ENCODE peak calls at places on chromosome 20, in seven cellular contexts. One of them, this sample, is unnamed.

GRCh38 chr20:34047010-34047687 is 53.4 kb downstream of the RALY start:
- DNase-seq in neural crest cell: no peak
- DNase-seq in NCI-H1105: no peak
- DNase-seq in EL: no peak
- DNase-seq in activated naive CD4-positive, alpha-beta T cell: no peak
- DNase-seq in stimulated activated CD4-positive, alpha-beta T cell treated with anti-CD3 and anti-CD28 coated beads, Interleukin-12 subunit alpha, Interleukin-12 subunit beta, amount 100 ng/mL, for 4 hours: no peak
- DNase-seq in psoas muscle: no peak
- DNase-seq in this sample: no peak

GRCh38 chr20:59568509-59569024 is 35.8 kb upstream of the PHACTR3 start:
- DNase-seq in neural crest cell: no peak
- DNase-seq in NCI-H1105: no peak
- DNase-seq in EL: no peak
- DNase-seq in activated naive CD4-positive, alpha-beta T cell: no peak
- DNase-seq in stimulated activated CD4-positive, alpha-beta T cell treated with anti-CD3 and anti-CD28 coated beads, Interleukin-12 subunit alpha, Interleukin-12 subunit beta, amount 100 ng/mL, for 4 hours: no peak
- DNase-seq in psoas muscle: no peak
- DNase-seq in this sample: no peak

GRCh38 chr20:1489764-1490436 is 1.3 kb downstream of the SIRPB2 start:
- DNase-seq in neural crest cell: no peak
- DNase-seq in NCI-H1105: no peak
- DNase-seq in EL: no peak
- DNase-seq in activated naive CD4-positive, alpha-beta T cell: no peak
- DNase-seq in stimulated activated CD4-positive, alpha-beta T cell treated with anti-CD3 and anti-CD28 coated beads, Interleukin-12 subunit alpha, Interleukin-12 subunit beta, amount 100 ng/mL, for 4 hours: no peak
- DNase-seq in psoas muscle: no peak
- DNase-seq in this sample: no peak

GRCh38 chr20:18728165-18728866 is 85.3 kb upstream of the SCP2D1 start:
- DNase-seq in neural crest cell: no peak
- DNase-seq in NCI-H1105: no peak
- DNase-seq in EL: no peak
- DNase-seq in activated naive CD4-positive, alpha-beta T cell: no peak
- DNase-seq in stimulated activated CD4-positive, alpha-beta T cell treated with anti-CD3 and anti-CD28 coated beads, Interleukin-12 subunit alpha, Interleukin-12 subunit beta, amount 100 ng/mL, for 4 hours: no peak
- DNase-seq in psoas muscle: no peak
- DNase-seq in this sample: no peak

GRCh38 chr20:47917549-47918070 is 132.3 kb upstream of the SULF2 start:
- DNase-seq in neural crest cell: no peak
- DNase-seq in NCI-H1105: no peak
- DNase-seq in EL: no peak
- DNase-seq in activated naive CD4-positive, alpha-beta T cell: no peak
- DNase-seq in stimulated activated CD4-positive, alpha-beta T cell treated with anti-CD3 and anti-CD28 coated beads, Interleukin-12 subunit alpha, Interleukin-12 subunit beta, amount 100 ng/mL, for 4 hours: no peak
- DNase-seq in psoas muscle: no peak
- DNase-seq in this sample: no peak

GRCh38 chr20:9040874-9041524 is 27.9 kb upstream of the PLCB4 start:
- DNase-seq in neural crest cell: no peak
- DNase-seq in NCI-H1105: no peak
- DNase-seq in EL: peak; percentile 43
- DNase-seq in activated naive CD4-positive, alpha-beta T cell: no peak
- DNase-seq in stimulated activated CD4-positive, alpha-beta T cell treated with anti-CD3 and anti-CD28 coated beads, Interleukin-12 subunit alpha, Interleukin-12 subunit beta, amount 100 ng/mL, for 4 hours: no peak
- DNase-seq in psoas muscle: no peak
- DNase-seq in this sample: peak; percentile 35

GRCh38 chr20:309306-309840 is 12.0 kb downstream of the ZCCHC3 start:
- DNase-seq in neural crest cell: no peak
- DNase-seq in NCI-H1105: no peak
- DNase-seq in EL: peak; percentile 55
- DNase-seq in activated naive CD4-positive, alpha-beta T cell: no peak
- DNase-seq in stimulated activated CD4-positive, alpha-beta T cell treated with anti-CD3 and anti-CD28 coated beads, Interleukin-12 subunit alpha, Interleukin-12 subunit beta, amount 100 ng/mL, for 4 hours: no peak
- DNase-seq in psoas muscle: no peak
- DNase-seq in this sample: no peak

GRCh38 chr20:34978092-34978744 is 22.6 kb downstream of the MYH7B start:
- DNase-seq in neural crest cell: no peak
- DNase-seq in NCI-H1105: no peak
- DNase-seq in EL: no peak
- DNase-seq in activated naive CD4-positive, alpha-beta T cell: no peak
- DNase-seq in stimulated activated CD4-positive, alpha-beta T cell treated with anti-CD3 and anti-CD28 coated beads, Interleukin-12 subunit alpha, Interleukin-12 subunit beta, amount 100 ng/mL, for 4 hours: no peak
- DNase-seq in psoas muscle: peak; percentile 82
- DNase-seq in this sample: no peak

GRCh38 chr20:36848078-36848660 is 27.8 kb upstream of the TLDC2 start:
- DNase-seq in neural crest cell: no peak
- DNase-seq in NCI-H1105: no peak
- DNase-seq in EL: peak; percentile 92
- DNase-seq in activated naive CD4-positive, alpha-beta T cell: no peak
- DNase-seq in stimulated activated CD4-positive, alpha-beta T cell treated with anti-CD3 and anti-CD28 coated beads, Interleukin-12 subunit alpha, Interleukin-12 subunit beta, amount 100 ng/mL, for 4 hours: no peak
- DNase-seq in psoas muscle: peak; percentile 75
- DNase-seq in this sample: no peak

GRCh38 chr20:19589731-19590362 is 168.2 kb upstream of the RIN2 start:
- DNase-seq in neural crest cell: no peak
- DNase-seq in NCI-H1105: no peak
- DNase-seq in EL: no peak
- DNase-seq in activated naive CD4-positive, alpha-beta T cell: no peak
- DNase-seq in stimulated activated CD4-positive, alpha-beta T cell treated with anti-CD3 and anti-CD28 coated beads, Interleukin-12 subunit alpha, Interleukin-12 subunit beta, amount 100 ng/mL, for 4 hours: no peak
- DNase-seq in psoas muscle: no peak
- DNase-seq in this sample: no peak

GRCh38 chr20:378961-379336 is 1.6 kb upstream of the TRIB3 start:
- DNase-seq in neural crest cell: no peak
- DNase-seq in NCI-H1105: no peak
- DNase-seq in EL: no peak
- DNase-seq in activated naive CD4-positive, alpha-beta T cell: no peak
- DNase-seq in stimulated activated CD4-positive, alpha-beta T cell treated with anti-CD3 and anti-CD28 coated beads, Interleukin-12 subunit alpha, Interleukin-12 subunit beta, amount 100 ng/mL, for 4 hours: no peak
- DNase-seq in psoas muscle: no peak
- DNase-seq in this sample: no peak

GRCh38 chr20:63974402-63975200 is 4.8 kb downstream of the SAMD10 start:
- DNase-seq in neural crest cell: no peak
- DNase-seq in NCI-H1105: peak; percentile 23
- DNase-seq in EL: no peak
- DNase-seq in activated naive CD4-positive, alpha-beta T cell: no peak
- DNase-seq in stimulated activated CD4-positive, alpha-beta T cell treated with anti-CD3 and anti-CD28 coated beads, Interleukin-12 subunit alpha, Interleukin-12 subunit beta, amount 100 ng/mL, for 4 hours: no peak
- DNase-seq in psoas muscle: no peak
- DNase-seq in this sample: no peak

GRCh38 chr20:57308451-57309410 is 20.9 kb upstream of the SPO11 start:
- DNase-seq in neural crest cell: no peak
- DNase-seq in NCI-H1105: no peak
- DNase-seq in EL: no peak
- DNase-seq in activated naive CD4-positive, alpha-beta T cell: no peak
- DNase-seq in stimulated activated CD4-positive, alpha-beta T cell treated with anti-CD3 and anti-CD28 coated beads, Interleukin-12 subunit alpha, Interleukin-12 subunit beta, amount 100 ng/mL, for 4 hours: no peak
- DNase-seq in psoas muscle: no peak
- DNase-seq in this sample: no peak

GRCh38 chr20:45970646-45971424 is 1.2 kb downstream of the ZNF335 start:
- DNase-seq in neural crest cell: no peak
- DNase-seq in NCI-H1105: no peak
- DNase-seq in EL: peak; percentile 21
- DNase-seq in activated naive CD4-positive, alpha-beta T cell: no peak
- DNase-seq in stimulated activated CD4-positive, alpha-beta T cell treated with anti-CD3 and anti-CD28 coated beads, Interleukin-12 subunit alpha, Interleukin-12 subunit beta, amount 100 ng/mL, for 4 hours: no peak
- DNase-seq in psoas muscle: no peak
- DNase-seq in this sample: no peak

GRCh38 chr20:34834459-34834893 is 9.0 kb upstream of the NCOA6 start:
- DNase-seq in neural crest cell: no peak
- DNase-seq in NCI-H1105: peak; percentile 35
- DNase-seq in EL: peak; percentile 42
- DNase-seq in activated naive CD4-positive, alpha-beta T cell: no peak
- DNase-seq in stimulated activated CD4-positive, alpha-beta T cell treated with anti-CD3 and anti-CD28 coated beads, Interleukin-12 subunit alpha, Interleukin-12 subunit beta, amount 100 ng/mL, for 4 hours: no peak
- DNase-seq in psoas muscle: no peak
- DNase-seq in this sample: peak; percentile 39

GRCh38 chr20:43477193-43477592 is 19.5 kb downstream of the SRSF6 start:
- DNase-seq in neural crest cell: no peak
- DNase-seq in NCI-H1105: no peak
- DNase-seq in EL: no peak
- DNase-seq in activated naive CD4-positive, alpha-beta T cell: no peak
- DNase-seq in stimulated activated CD4-positive, alpha-beta T cell treated with anti-CD3 and anti-CD28 coated beads, Interleukin-12 subunit alpha, Interleukin-12 subunit beta, amount 100 ng/mL, for 4 hours: no peak
- DNase-seq in psoas muscle: no peak
- DNase-seq in this sample: no peak

GRCh38 chr20:12305555-12305954 is 387.9 kb downstream of the BTBD3 start:
- DNase-seq in neural crest cell: no peak
- DNase-seq in NCI-H1105: no peak
- DNase-seq in EL: no peak
- DNase-seq in activated naive CD4-positive, alpha-beta T cell: no peak
- DNase-seq in stimulated activated CD4-positive, alpha-beta T cell treated with anti-CD3 and anti-CD28 coated beads, Interleukin-12 subunit alpha, Interleukin-12 subunit beta, amount 100 ng/mL, for 4 hours: no peak
- DNase-seq in psoas muscle: no peak
- DNase-seq in this sample: no peak

GRCh38 chr20:51712501-51713212 is 55.5 kb downstream of the ATP9A start:
- DNase-seq in neural crest cell: no peak
- DNase-seq in NCI-H1105: no peak
- DNase-seq in EL: no peak
- DNase-seq in activated naive CD4-positive, alpha-beta T cell: no peak
- DNase-seq in stimulated activated CD4-positive, alpha-beta T cell treated with anti-CD3 and anti-CD28 coated beads, Interleukin-12 subunit alpha, Interleukin-12 subunit beta, amount 100 ng/mL, for 4 hours: no peak
- DNase-seq in psoas muscle: no peak
- DNase-seq in this sample: no peak

GRCh38 chr20:15241696-15242095 is 904.3 kb upstream of the FLRT3 start:
- DNase-seq in neural crest cell: no peak
- DNase-seq in NCI-H1105: no peak
- DNase-seq in EL: no peak
- DNase-seq in activated naive CD4-positive, alpha-beta T cell: no peak
- DNase-seq in stimulated activated CD4-positive, alpha-beta T cell treated with anti-CD3 and anti-CD28 coated beads, Interleukin-12 subunit alpha, Interleukin-12 subunit beta, amount 100 ng/mL, for 4 hours: no peak
- DNase-seq in psoas muscle: no peak
- DNase-seq in this sample: no peak

GRCh38 chr20:32390999-32391398 is 32.9 kb downstream of the ASXL1 start:
- DNase-seq in neural crest cell: no peak
- DNase-seq in NCI-H1105: no peak
- DNase-seq in EL: no peak
- DNase-seq in activated naive CD4-positive, alpha-beta T cell: no peak
- DNase-seq in stimulated activated CD4-positive, alpha-beta T cell treated with anti-CD3 and anti-CD28 coated beads, Interleukin-12 subunit alpha, Interleukin-12 subunit beta, amount 100 ng/mL, for 4 hours: no peak
- DNase-seq in psoas muscle: no peak
- DNase-seq in this sample: no peak

GRCh38 chr20:15842872-15843271 is 730.4 kb downstream of the KIF16B start:
- DNase-seq in neural crest cell: no peak
- DNase-seq in NCI-H1105: no peak
- DNase-seq in EL: no peak
- DNase-seq in activated naive CD4-positive, alpha-beta T cell: no peak
- DNase-seq in stimulated activated CD4-positive, alpha-beta T cell treated with anti-CD3 and anti-CD28 coated beads, Interleukin-12 subunit alpha, Interleukin-12 subunit beta, amount 100 ng/mL, for 4 hours: no peak
- DNase-seq in psoas muscle: no peak
- DNase-seq in this sample: no peak

GRCh38 chr20:10665791-10666190 is 8.0 kb downstream of the JAG1 start:
- DNase-seq in neural crest cell: no peak
- DNase-seq in NCI-H1105: no peak
- DNase-seq in EL: no peak
- DNase-seq in activated naive CD4-positive, alpha-beta T cell: no peak
- DNase-seq in stimulated activated CD4-positive, alpha-beta T cell treated with anti-CD3 and anti-CD28 coated beads, Interleukin-12 subunit alpha, Interleukin-12 subunit beta, amount 100 ng/mL, for 4 hours: no peak
- DNase-seq in psoas muscle: no peak
- DNase-seq in this sample: no peak

GRCh38 chr20:63178889-63179751 is 36.8 kb downstream of the YTHDF1 start:
- DNase-seq in neural crest cell: peak; percentile 64
- DNase-seq in NCI-H1105: peak; percentile 81
- DNase-seq in EL: peak; percentile 43
- DNase-seq in activated naive CD4-positive, alpha-beta T cell: peak; percentile 60
- DNase-seq in stimulated activated CD4-positive, alpha-beta T cell treated with anti-CD3 and anti-CD28 coated beads, Interleukin-12 subunit alpha, Interleukin-12 subunit beta, amount 100 ng/mL, for 4 hours: peak; percentile 67
- DNase-seq in psoas muscle: peak; percentile 69
- DNase-seq in this sample: peak; percentile 64

GRCh38 chr20:10225439-10226080 is 6.9 kb downstream of the SNAP25 start:
- DNase-seq in neural crest cell: no peak
- DNase-seq in NCI-H1105: peak; percentile 11
- DNase-seq in EL: no peak
- DNase-seq in activated naive CD4-positive, alpha-beta T cell: no peak
- DNase-seq in stimulated activated CD4-positive, alpha-beta T cell treated with anti-CD3 and anti-CD28 coated beads, Interleukin-12 subunit alpha, Interleukin-12 subunit beta, amount 100 ng/mL, for 4 hours: no peak
- DNase-seq in psoas muscle: no peak
- DNase-seq in this sample: peak; percentile 10

GRCh38 chr20:48635791-48636267 is 192.0 kb downstream of the PREX1 start:
- DNase-seq in neural crest cell: peak; percentile 75
- DNase-seq in NCI-H1105: peak; percentile 36
- DNase-seq in EL: peak; percentile 58
- DNase-seq in activated naive CD4-positive, alpha-beta T cell: peak; percentile 40
- DNase-seq in stimulated activated CD4-positive, alpha-beta T cell treated with anti-CD3 and anti-CD28 coated beads, Interleukin-12 subunit alpha, Interleukin-12 subunit beta, amount 100 ng/mL, for 4 hours: peak; percentile 61
- DNase-seq in psoas muscle: peak; percentile 64
- DNase-seq in this sample: peak; percentile 73

GRCh38 chr20:52829111-52829510 is 143.0 kb upstream of the TSHZ2 start:
- DNase-seq in neural crest cell: no peak
- DNase-seq in NCI-H1105: no peak
- DNase-seq in EL: no peak
- DNase-seq in activated naive CD4-positive, alpha-beta T cell: no peak
- DNase-seq in stimulated activated CD4-positive, alpha-beta T cell treated with anti-CD3 and anti-CD28 coated beads, Interleukin-12 subunit alpha, Interleukin-12 subunit beta, amount 100 ng/mL, for 4 hours: no peak
- DNase-seq in psoas muscle: no peak
- DNase-seq in this sample: no peak

GRCh38 chr20:63117661-63118302 is 98.1 kb downstream of the YTHDF1 start:
- DNase-seq in neural crest cell: no peak
- DNase-seq in NCI-H1105: no peak
- DNase-seq in EL: no peak
- DNase-seq in activated naive CD4-positive, alpha-beta T cell: no peak
- DNase-seq in stimulated activated CD4-positive, alpha-beta T cell treated with anti-CD3 and anti-CD28 coated beads, Interleukin-12 subunit alpha, Interleukin-12 subunit beta, amount 100 ng/mL, for 4 hours: no peak
- DNase-seq in psoas muscle: peak; percentile 40
- DNase-seq in this sample: no peak

GRCh38 chr20:11015440-11015839 is 341.6 kb upstream of the JAG1 start:
- DNase-seq in neural crest cell: no peak
- DNase-seq in NCI-H1105: no peak
- DNase-seq in EL: no peak
- DNase-seq in activated naive CD4-positive, alpha-beta T cell: no peak
- DNase-seq in stimulated activated CD4-positive, alpha-beta T cell treated with anti-CD3 and anti-CD28 coated beads, Interleukin-12 subunit alpha, Interleukin-12 subunit beta, amount 100 ng/mL, for 4 hours: no peak
- DNase-seq in psoas muscle: no peak
- DNase-seq in this sample: no peak

GRCh38 chr20:50251992-50252491 is 61.4 kb downstream of the CEBPB start:
- DNase-seq in neural crest cell: no peak
- DNase-seq in NCI-H1105: no peak
- DNase-seq in EL: peak; percentile 72
- DNase-seq in activated naive CD4-positive, alpha-beta T cell: no peak
- DNase-seq in stimulated activated CD4-positive, alpha-beta T cell treated with anti-CD3 and anti-CD28 coated beads, Interleukin-12 subunit alpha, Interleukin-12 subunit beta, amount 100 ng/mL, for 4 hours: no peak
- DNase-seq in psoas muscle: peak; percentile 19
- DNase-seq in this sample: no peak

This sample was measured in K562.